ENCODE peak calls at places on chromosomes 2 and 18, in five cellular contexts. D is cardiac fibroblast, E is prostate gland, X is ELF-1, N is foreskin keratinocyte. A is an unnamed sample.

GRCh38 chr2:64052468-64053241 is 33.4 kb upstream of the VPS54 start:
- DNase-seq in D (peak), E (no peak), X (no peak), N (peak), A (no peak)

GRCh38 chr2:128594953-128595677 is 276.4 kb upstream of the HS6ST1 start:
- DNase-seq in D (no peak), E (peak), X (no peak), N (no peak), A (no peak)

GRCh38 chr2:75289771-75290170 is 90.5 kb upstream of the TACR1 start:
- DNase-seq in D (peak), E (no peak), X (no peak), N (peak), A (no peak)

GRCh38 chr2:146457221-146457620 is 1387.6 kb upstream of the ACVR2A start:
- DNase-seq in D (no peak), E (no peak), X (no peak), N (no peak), A (no peak)

GRCh38 chr2:42601076-42601475 is 32.6 kb downstream of the MTA3 start:
- DNase-seq in D (no peak), E (no peak), X (no peak), N (no peak), A (no peak)

GRCh38 chr2:158317642-158318041 is 138.9 kb downstream of the CCDC148 start:
- DNase-seq in D (no peak), E (no peak), X (no peak), N (no peak), A (no peak)

GRCh38 chr2:173175222-173175621 is 99.6 kb downstream of the MAP3K20 start:
- DNase-seq in D (peak), E (no peak), X (no peak), N (no peak), A (no peak)

GRCh38 chr2:100964222-100964621 is 37.9 kb upstream of the RPL31 start:
- DNase-seq in D (no peak), E (no peak), X (no peak), N (no peak), A (no peak)

GRCh38 chr18:58257461-58257860 is 213.4 kb downstream of the NEDD4L start:
- DNase-seq in D (no peak), E (no peak), X (no peak), N (no peak), A (no peak)

GRCh38 chr2:42141687-42142475 is 27.3 kb upstream of the EML4 start:
- DNase-seq in D (peak), E (peak), X (peak), N (peak), A (peak)

A was measured in lung.